ENCODE peak calls at places on chromosomes 12 and 14, in eight cellular contexts. X is thoracic aorta, Y is suprapubic skin, S is brain microvascular endothelial cell, C is hepatocyte, W is mucosa of descending colon, D is BE2C, J is iPS DF 6.9. T is an unnamed sample.

GRCh38 chr14:92323031-92323915 is at the start of gene SLC24A4:
- DNase-seq in X (no peak), Y (no peak), S (no peak), C (peak; percentile 26), W (no peak), D (no peak), J (no peak), T (peak; percentile 88)

GRCh38 chr12:69070319-69071090 is 137.5 kb upstream of the CPM start:
- DNase-seq in X (no peak), Y (no peak), S (peak; percentile 76), C (peak; percentile 81), W (peak; percentile 89), D (peak; percentile 59), J (peak; percentile 61), T (peak; percentile 51)

GRCh38 chr14:60274448-60274847 is 25.4 kb downstream of the PPM1A start:
- DNase-seq in X (no peak), Y (no peak), S (no peak), C (no peak), W (no peak), D (no peak), J (no peak), T (no peak)

GRCh38 chr12:56229082-56229481 is 769 bp upstream of the SLC39A5 start:
- DNase-seq in X (no peak), Y (no peak), S (no peak), C (no peak), W (no peak), D (no peak), J (no peak), T (peak; percentile 23)

GRCh38 chr12:7937867-7938506 is 2.0 kb upstream of the SLC2A3 start:
- DNase-seq in X (no peak), Y (no peak), S (no peak), C (no peak), W (no peak), D (no peak), J (no peak), T (peak; percentile 68)

GRCh38 chr14:95816539-95816938 is 60.1 kb upstream of the TUNAR start:
- DNase-seq in X (no peak), Y (no peak), S (no peak), C (no peak), W (no peak), D (no peak), J (no peak), T (no peak)

GRCh38 chr14:65483647-65484046 is 71.1 kb downstream of the FUT8 start:
- DNase-seq in X (no peak), Y (no peak), S (no peak), C (no peak), W (no peak), D (no peak), J (no peak), T (no peak)

GRCh38 chr12:93832126-93832525 is 155.0 kb downstream of the CRADD start:
- DNase-seq in X (no peak), Y (no peak), S (no peak), C (no peak), W (no peak), D (no peak), J (no peak), T (no peak)

GRCh38 chr12:19959353-19959752 is 409.0 kb upstream of the PDE3A start:
- DNase-seq in X (no peak), Y (no peak), S (no peak), C (no peak), W (no peak), D (no peak), J (no peak), T (no peak)

GRCh38 chr14:91113829-91114078 is at the start of gene DGLUCY:
- DNase-seq in X (peak; percentile 32), Y (no peak), S (no peak), C (peak; percentile 86), W (peak; percentile 86), D (peak; percentile 81), J (peak; percentile 70), T (peak; percentile 85)

GRCh38 chr12:111602348-111602747 is 3.2 kb upstream of the ATXN2 start:
- DNase-seq in X (no peak), Y (no peak), S (no peak), C (no peak), W (no peak), D (no peak), J (no peak), T (no peak)

GRCh38 chr14:64203366-64204006 is 90.7 kb downstream of the ESR2 start:
- DNase-seq in X (no peak), Y (no peak), S (no peak), C (no peak), W (no peak), D (no peak), J (no peak), T (no peak)

GRCh38 chr12:24728366-24728765 is 220.5 kb downstream of the BCAT1 start:
- DNase-seq in X (no peak), Y (no peak), S (peak; percentile 36), C (peak; percentile 28), W (no peak), D (no peak), J (no peak), T (no peak)

GRCh38 chr12:81077686-81078441 is at the start of gene ACSS3:
- DNase-seq in X (peak; percentile 4), Y (peak; percentile 83), S (peak; percentile 12), C (peak; percentile 57), W (peak; percentile 4), D (no peak), J (peak; percentile 73), T (peak; percentile 81)

GRCh38 chr12:10140001-10140400 is 10.0 kb upstream of the CLEC7A start:
- DNase-seq in X (no peak), Y (no peak), S (peak; percentile 42), C (peak; percentile 59), W (peak; percentile 30), D (no peak), J (no peak), T (peak; percentile 36)

GRCh38 chr14:22452330-22452729 is 136.7 kb downstream of the DAD1 start:
- DNase-seq in X (no peak), Y (no peak), S (no peak), C (no peak), W (no peak), D (no peak), J (no peak), T (no peak)

GRCh38 chr14:22448035-22448904 is 140.8 kb downstream of the DAD1 start:
- DNase-seq in X (no peak), Y (no peak), S (no peak), C (no peak), W (no peak), D (no peak), J (no peak), T (no peak)

GRCh38 chr14:22449612-22449930 is 139.5 kb downstream of the DAD1 start:
- DNase-seq in X (no peak), Y (no peak), S (no peak), C (no peak), W (no peak), D (no peak), J (no peak), T (no peak)

GRCh38 chr14:22450266-22450665 is 138.8 kb downstream of the DAD1 start:
- DNase-seq in X (no peak), Y (no peak), S (no peak), C (no peak), W (no peak), D (no peak), J (no peak), T (no peak)

DNA sequence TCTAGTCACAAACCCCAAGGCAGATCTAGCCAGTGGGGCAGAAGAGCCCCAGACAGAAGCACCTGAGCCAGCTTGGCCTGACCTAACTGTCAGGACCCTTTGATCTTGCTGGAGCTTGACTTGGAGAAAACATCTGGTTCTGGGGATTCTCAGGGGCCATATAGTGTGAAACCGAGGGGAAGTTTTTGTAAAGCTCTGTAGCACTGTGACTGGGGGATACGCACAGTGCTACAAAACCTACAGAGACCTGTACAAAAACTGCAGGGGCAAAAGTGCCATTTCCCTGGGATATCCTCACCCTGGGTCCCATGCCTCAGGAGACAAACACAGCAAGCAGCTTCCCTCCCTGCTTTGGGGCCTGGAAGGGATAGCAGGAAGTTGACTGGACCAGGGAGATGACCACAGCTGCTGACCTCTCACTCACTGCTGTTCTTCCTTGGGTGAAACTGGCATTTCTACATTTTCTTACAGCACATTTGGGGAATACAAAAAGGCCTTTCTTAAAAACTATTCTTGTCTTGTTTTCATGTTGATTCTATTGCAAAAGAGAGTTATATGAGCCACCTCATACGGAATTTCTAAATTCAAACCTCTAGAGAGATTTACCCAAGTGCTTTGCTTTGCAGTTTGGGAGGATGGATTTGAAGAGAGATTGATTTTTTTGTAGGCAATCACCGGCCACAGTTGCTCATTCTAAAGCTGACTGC is 140.0 kb downstream of the DAD1 start:
- DNase-seq in X (no peak), Y (no peak), S (no peak), C (no peak), W (no peak), D (no peak), J (no peak), T (no peak)
- H3K4me3 ChIP-seq in X (no peak overlapping the region), Y (no peak overlapping the region), S (no peak overlapping the region), C (no peak overlapping the region), W (no peak overlapping the region), D (no peak overlapping the region), J (no peak overlapping the region), T (no peak overlapping the region)

DNA sequence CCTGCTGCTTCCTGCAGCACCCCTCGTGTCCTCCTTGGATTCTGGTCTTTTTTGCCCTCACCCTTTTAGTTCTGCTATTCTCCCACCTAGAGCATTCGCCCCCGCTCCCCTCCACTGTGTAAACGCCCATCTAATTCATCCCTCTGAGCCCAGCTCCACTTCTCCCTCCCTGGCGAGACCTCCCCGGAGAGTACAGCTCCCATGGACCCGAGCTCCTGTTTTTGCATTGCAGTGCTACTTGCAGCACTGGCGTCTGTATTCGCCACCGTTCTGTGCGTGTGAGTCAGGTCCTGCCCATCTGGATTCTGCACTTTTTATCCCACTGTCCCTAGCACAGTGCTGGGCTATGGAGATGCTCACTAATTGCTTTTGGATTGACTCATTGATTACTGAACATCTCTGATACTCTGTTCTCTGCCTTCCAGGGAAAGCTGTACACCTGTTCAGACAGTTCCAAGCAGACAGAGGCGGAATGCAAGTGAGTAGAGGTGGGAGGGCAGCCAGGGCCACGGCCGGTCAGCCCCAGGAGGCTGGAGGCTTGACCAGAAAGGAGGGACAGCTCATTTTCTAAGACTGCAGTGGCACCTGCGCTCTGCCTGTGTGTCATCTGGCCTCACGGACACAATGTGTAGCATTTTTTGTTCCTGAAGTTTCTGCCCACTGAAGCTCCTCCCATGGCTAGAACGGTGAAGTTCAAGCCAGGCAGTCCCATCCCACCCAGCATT is 188.4 kb upstream of the FKBP4 start:
- DNase-seq in X (no peak), Y (no peak), S (no peak), C (no peak), W (no peak), D (no peak), J (no peak), T (no peak)
- H3K36me3 ChIP-seq in X (peaks cover 53% of the 10 kb centered on the region), Y (peaks cover 5% of the 10 kb centered on the region), S (no peaks in the 10 kb centered on the region), C (no peaks in the 10 kb centered on the region), W (no peaks in the 10 kb centered on the region), D (no peaks in the 10 kb centered on the region), J (no peaks in the 10 kb centered on the region), T (no peaks in the 10 kb centered on the region)

GRCh38 chr14:22518073-22518472 is 71.0 kb downstream of the DAD1 start:
- DNase-seq in X (no peak), Y (no peak), S (no peak), C (no peak), W (no peak), D (no peak), J (no peak), T (no peak)
- H3K4me3 ChIP-seq in X (no peak overlapping the region), Y (no peak overlapping the region), S (no peak overlapping the region), C (no peak overlapping the region), W (no peak overlapping the region), D (no peak overlapping the region), J (no peak overlapping the region), T (no peak overlapping the region)

DNA sequence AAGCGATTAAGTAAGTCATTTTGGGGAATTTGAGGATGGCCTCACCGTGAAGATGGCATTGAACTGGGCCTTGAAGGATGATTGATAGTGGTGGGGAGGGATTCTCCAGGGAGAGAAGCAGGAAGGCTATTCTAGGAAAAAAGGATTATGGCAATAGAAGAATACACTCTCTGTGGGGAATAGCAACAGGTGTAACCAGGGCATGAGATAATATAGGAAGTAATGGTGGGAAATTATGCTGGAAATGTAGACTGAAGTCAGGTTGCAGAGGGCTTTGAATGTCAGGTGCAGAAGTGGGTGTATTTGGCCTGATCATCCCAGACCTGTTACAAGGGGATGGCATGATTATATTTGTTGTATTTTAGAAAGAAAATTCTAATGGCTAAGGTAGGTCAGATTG is 4.6 kb upstream of the ANO4 start:
- DNase-seq in X (no peak), Y (no peak), S (no peak), C (no peak), W (no peak), D (no peak), J (no peak), T (no peak)
- H3K36me3 ChIP-seq in X (no peaks in the 10 kb centered on the region), Y (no peaks in the 10 kb centered on the region), S (no peaks in the 10 kb centered on the region), C (no peaks in the 10 kb centered on the region), W (no peaks in the 10 kb centered on the region), D (no peaks in the 10 kb centered on the region), J (no peaks in the 10 kb centered on the region), T (no peaks in the 10 kb centered on the region)